ENCODE peak calls at places on chromosomes 2 and 18, in four cellular contexts. Q, A, T and J are unnamed samples.

GRCh38 chr2:151166410-151166809 is 95.3 kb downstream of the RBM43 start:
- DNase-seq in Q (no peak), A (no peak), T (no peak), J (no peak)

GRCh38 chr18:2997429-2997828 is 15.5 kb downstream of the LPIN2 start:
- DNase-seq in Q (no peak), A (no peak), T (no peak), J (no peak)

GRCh38 chr2:3729055-3729448 is 25.7 kb downstream of the DCDC2C start:
- DNase-seq in Q (no peak), A (no peak), T (no peak), J (no peak)

GRCh38 chr2:233814063-233814435 is 35.9 kb downstream of the MROH2A start:
- DNase-seq in Q (no peak), A (no peak), T (no peak), J (no peak)

GRCh38 chr2:161370981-161371380 is 45.1 kb upstream of the TBR1 start:
- DNase-seq in Q (no peak), A (no peak), T (no peak), J (no peak)

GRCh38 chr2:28484835-28485234 is 11.0 kb upstream of the PLB1 start:
- DNase-seq in Q (no peak), A (no peak), T (no peak), J (no peak)

GRCh38 chr2:83784315-83784714 is 674.8 kb downstream of the SUCLG1 start:
- DNase-seq in Q (no peak), A (no peak), T (no peak), J (no peak)

GRCh38 chr2:101200714-101201113 is 49.5 kb upstream of the TBC1D8 start:
- DNase-seq in Q (peak), A (no peak), T (no peak), J (no peak)

GRCh38 chr2:70688427-70688826 is 79.6 kb downstream of the ADD2 start:
- DNase-seq in Q (no peak), A (no peak), T (no peak), J (no peak)

GRCh38 chr2:67839668-67840067 is 223.1 kb downstream of the C1D start:
- DNase-seq in Q (no peak), A (no peak), T (no peak), J (no peak)

GRCh38 chr2:15748736-15749323 is 157.2 kb downstream of the DDX1 start:
- DNase-seq in Q (no peak), A (no peak), T (peak), J (no peak)

GRCh38 chr2:108932736-108933135 is 56.3 kb downstream of the EDAR start:
- DNase-seq in Q (no peak), A (no peak), T (no peak), J (no peak)

GRCh38 chr2:134207589-134208209 is 46.2 kb upstream of the MGAT5 start:
- DNase-seq in Q (peak), A (peak), T (peak), J (peak)

GRCh38 chr18:63551769-63552168 is 9.6 kb downstream of the SERPINB12 start:
- DNase-seq in Q (no peak), A (no peak), T (no peak), J (no peak)

GRCh38 chr18:46555213-46555612 is 101.8 kb downstream of the LOXHD1 start:
- DNase-seq in Q (no peak), A (no peak), T (no peak), J (no peak)

GRCh38 chr2:121485039-121485438 is 45.6 kb upstream of the RNU4ATAC start:
- DNase-seq in Q (peak), A (no peak), T (no peak), J (no peak)

GRCh38 chr2:109102588-109103233 is 26.3 kb upstream of the SH3RF3 start:
- DNase-seq in Q (no peak), A (peak), T (no peak), J (no peak)

GRCh38 chr2:79638410-79638809 is 125.6 kb downstream of the CTNNA2 start:
- DNase-seq in Q (no peak), A (no peak), T (no peak), J (no peak)

GRCh38 chr2:16664052-16664731 is 1.4 kb downstream of the CYRIA start:
- DNase-seq in Q (peak), A (no peak), T (peak), J (no peak)

GRCh38 chr2:239818086-239818485 is 207.1 kb downstream of the NDUFA10 start:
- DNase-seq in Q (no peak), A (no peak), T (no peak), J (no peak)

GRCh38 chr2:182378759-182379158 is 48.1 kb downstream of the PDE1A start:
- DNase-seq in Q (no peak), A (no peak), T (no peak), J (no peak)

GRCh38 chr2:110866036-110866435 is 133.7 kb downstream of the ACOXL start:
- DNase-seq in Q (no peak), A (no peak), T (no peak), J (no peak)